ENCODE peak calls at places on chromosomes 3 and 15, in ten cellular contexts. Z, M, T, A, Q, I, Y, R, C and H are unnamed samples.

GRCh38 chr3:140903196-140903595 is 38.4 kb upstream of the SLC25A36 start:
- DNase-seq in A (no peak), M (no peak), T (no peak), I (no peak), R (no peak), Q (no peak), Y (no peak), Z (no peak), C (no peak), H (no peak)

GRCh38 chr15:57148236-57148635 is 228.1 kb upstream of the CGNL1 start:
- DNase-seq in T (no peak), R (no peak), Y (no peak), M (no peak), A (no peak), Q (no peak), I (no peak), Z (no peak), C (no peak), H (no peak)

GRCh38 chr3:113844622-113845222 is 6.1 kb downstream of the GRAMD1C start:
- DNase-seq in I (peak), Y (peak), R (no peak), C (no peak), Q (no peak), A (no peak), T (peak), Z (no peak), M (no peak), H (no peak)

GRCh38 chr3:43288366-43288765 is 2.0 kb downstream of the SNRK start:
- DNase-seq in Q (no peak), I (no peak), C (no peak), Z (no peak), M (no peak), Y (peak), T (peak), A (no peak), R (no peak), H (no peak)

GRCh38 chr15:85733415-85733814 is 61.3 kb downstream of the KLHL25 start:
- DNase-seq in Z (no peak), T (no peak), M (no peak), I (no peak), R (no peak), C (no peak), Y (no peak), A (no peak), Q (no peak), H (no peak)

GRCh38 chr3:56269755-56270154 is 198.5 kb downstream of the ERC2 start:
- DNase-seq in T (no peak), R (no peak), I (no peak), Q (no peak), A (no peak), C (no peak), M (no peak), Z (no peak), Y (peak), H (no peak)

GRCh38 chr3:89957461-89957860 is 850.0 kb downstream of the EPHA3 start:
- DNase-seq in C (no peak), A (no peak), Z (no peak), T (no peak), M (no peak), R (no peak), Q (no peak), Y (peak), I (no peak), H (no peak)

GRCh38 chr3:195003006-195003892 is 267.7 kb downstream of the XXYLT1 start:
- DNase-seq in Z (no peak), Q (peak), I (no peak), A (no peak), R (no peak), C (no peak), T (no peak), M (no peak), Y (peak), H (no peak)

GRCh38 chr15:57134877-57135276 is 216.4 kb downstream of the TCF12 start:
- DNase-seq in Z (no peak), Q (no peak), R (no peak), I (no peak), T (no peak), C (no peak), M (no peak), Y (peak), A (no peak), H (no peak)

GRCh38 chr15:38440353-38441129 is 13.4 kb upstream of the FAM98B start:
- DNase-seq in R (no peak), Y (peak), I (peak), A (no peak), M (peak), T (peak), Q (no peak), C (no peak), Z (peak), H (peak)

GRCh38 chr3:15223684-15224575 is 17.9 kb downstream of the CAPN7 start:
- DNase-seq in M (no peak), Y (no peak), T (no peak), I (no peak), Z (no peak), R (no peak), A (no peak), C (no peak), Q (no peak), H (no peak)

GRCh38 chr3:55826097-55826496 is 339.0 kb upstream of the WNT5A start:
- DNase-seq in Z (no peak), Q (no peak), Y (no peak), R (no peak), I (no peak), M (no peak), A (no peak), C (no peak), T (no peak), H (no peak)

GRCh38 chr3:141444586-141445285 is 42.1 kb upstream of the RASA2 start:
- DNase-seq in Z (no peak), T (no peak), Q (no peak), I (no peak), Y (no peak), M (no peak), C (no peak), A (no peak), R (no peak), H (no peak)

GRCh38 chr15:57003418-57003817 is 85.0 kb downstream of the TCF12 start:
- DNase-seq in R (no peak), T (no peak), Y (peak), C (no peak), A (no peak), M (no peak), I (no peak), Q (no peak), Z (no peak), H (no peak)

GRCh38 chr3:185859294-185859972 is 34.6 kb upstream of the IGF2BP2 start:
- DNase-seq in R (no peak), M (no peak), Q (no peak), A (no peak), T (no peak), C (no peak), Y (no peak), I (no peak), Z (no peak), H (no peak)

GRCh38 chr3:14441240-14441919 is 39.0 kb downstream of the SLC6A6 start:
- DNase-seq in Y (no peak), Q (peak), A (no peak), M (no peak), Z (no peak), R (no peak), C (no peak), I (no peak), T (no peak), H (no peak)

GRCh38 chr3:124361566-124361965 is 368.7 kb upstream of the UMPS start:
- DNase-seq in R (no peak), Y (no peak), Z (no peak), I (no peak), C (no peak), M (no peak), T (no peak), A (no peak), Q (no peak), H (no peak)

GRCh38 chr3:140180603-140181002 is 245.6 kb downstream of the CLSTN2 start:
- DNase-seq in Z (no peak), M (no peak), Q (no peak), R (no peak), Y (no peak), A (no peak), I (no peak), C (no peak), T (no peak), H (no peak)

GRCh38 chr3:196634224-196634623 is 5.3 kb upstream of the NRROS start:
- DNase-seq in M (no peak), A (no peak), Q (no peak), R (peak), I (no peak), C (no peak), T (no peak), Y (no peak), Z (peak), H (no peak)

GRCh38 chr15:61639491-61639890 is 410.4 kb upstream of the RORA start:
- DNase-seq in R (no peak), M (no peak), Z (no peak), C (no peak), I (no peak), Y (no peak), A (no peak), Q (no peak), T (no peak), H (no peak)

GRCh38 chr3:184880616-184881015 is 68.7 kb downstream of the VPS8 start:
- DNase-seq in T (no peak), I (no peak), C (no peak), Y (no peak), Z (no peak), A (no peak), M (no peak), R (no peak), Q (no peak), H (no peak)

GRCh38 chr3:106643684-106644161 is 733.5 kb upstream of the CCDC54 start:
- DNase-seq in I (no peak), C (no peak), M (no peak), R (no peak), A (no peak), T (no peak), Z (no peak), Y (no peak), Q (peak), H (no peak)

GRCh38 chr15:48590704-48591103 is 54.8 kb downstream of the FBN1 start:
- DNase-seq in C (no peak), M (no peak), Z (no peak), T (no peak), I (no peak), Y (peak), Q (no peak), R (no peak), A (no peak), H (no peak)

GRCh38 chr15:81373996-81374395 is at the start of gene TMC3:
- DNase-seq in I (no peak), T (no peak), Y (no peak), R (no peak), C (no peak), Z (no peak), M (no peak), A (peak), Q (no peak), H (peak)

GRCh38 chr3:185537369-185537970 is 14.9 kb downstream of the LIPH start:
- DNase-seq in C (no peak), Q (peak), T (peak), M (peak), Z (no peak), Y (peak), R (peak), A (no peak), I (peak), H (no peak)

GRCh38 chr15:91445701-91446100 is 345.6 kb downstream of the SV2B start:
- DNase-seq in T (no peak), C (no peak), Y (no peak), A (no peak), Q (no peak), M (no peak), R (no peak), I (no peak), Z (no peak), H (no peak)

GRCh38 chr3:142888484-142889262 is at the start of gene PCOLCE2:
- DNase-seq in Y (peak), C (no peak), R (peak), Z (peak), M (no peak), T (peak), Q (peak), I (peak), A (no peak), H (no peak)

GRCh38 chr3:21486381-21486935 is 264.6 kb downstream of the ZNF385D start:
- DNase-seq in Q (no peak), A (no peak), I (no peak), C (no peak), Y (no peak), T (no peak), Z (no peak), R (no peak), M (no peak), H (no peak)

GRCh38 chr15:45777781-45778180 is 143.0 kb downstream of the SQOR start:
- DNase-seq in Q (no peak), Y (no peak), M (no peak), A (no peak), C (no peak), I (no peak), R (no peak), T (no peak), Z (no peak), H (no peak)

GRCh38 chr15:74795961-74796625 is 14.2 kb downstream of the CSK start:
- DNase-seq in Z (no peak), M (no peak), C (no peak), I (no peak), Q (no peak), R (no peak), A (no peak), T (no peak), Y (no peak), H (no peak)

GRCh38 chr3:100954990-100955389 is 38.2 kb downstream of the ABI3BP start:
- DNase-seq in Z (no peak), I (no peak), Q (peak), R (no peak), A (no peak), M (no peak), T (no peak), C (no peak), Y (peak), H (no peak)

GRCh38 chr3:179108091-179108490 is 36.5 kb upstream of the ZMAT3 start:
- DNase-seq in R (no peak), A (no peak), Y (peak), C (no peak), Q (no peak), M (no peak), Z (no peak), I (no peak), T (no peak), H (no peak)

GRCh38 chr15:49986326-49986725 is 132.7 kb downstream of the ATP8B4 start:
- DNase-seq in C (no peak), A (no peak), I (no peak), T (no peak), R (no peak), Y (no peak), Z (no peak), M (no peak), Q (no peak), H (no peak)

GRCh38 chr15:65326109-65326508 is 21.6 kb downstream of the RNU5B-1 start:
- DNase-seq in Y (peak), Z (no peak), M (no peak), R (no peak), Q (peak), I (no peak), C (peak), A (peak), T (no peak), H (peak)

GRCh38 chr15:47506543-47507090 is 210.7 kb upstream of the SEMA6D start:
- DNase-seq in R (no peak), C (no peak), Q (no peak), Z (no peak), Y (no peak), M (no peak), A (no peak), I (no peak), T (no peak), H (no peak)

GRCh38 chr3:21170964-21171363 is 580.0 kb downstream of the ZNF385D start:
- DNase-seq in C (no peak), T (peak), Q (no peak), A (no peak), Y (peak), M (no peak), Z (no peak), R (no peak), I (peak), H (no peak)

GRCh38 chr3:29718661-29719065 is 437.8 kb downstream of the RBMS3 start:
- DNase-seq in Z (no peak), M (no peak), R (no peak), T (no peak), Q (no peak), Y (peak), C (no peak), A (no peak), I (no peak), H (no peak)

GRCh38 chr15:96402403-96402802 is 71.9 kb downstream of the NR2F2 start:
- DNase-seq in I (no peak), Y (no peak), M (no peak), R (no peak), Q (no peak), C (no peak), T (no peak), Z (no peak), A (no peak), H (no peak)

GRCh38 chr3:244041-244440 is 47.5 kb downstream of the CHL1 start:
- DNase-seq in M (no peak), Q (no peak), R (no peak), Y (peak), Z (no peak), I (no peak), C (no peak), A (no peak), T (no peak), H (no peak)